ENCODE peak calls at places on chromosomes 3 and 15, in ten cellular contexts. One of them, this sample, is unnamed.

GRCh38 chr3:195159819-195160175 is 111.2 kb downstream of the XXYLT1 start:
- DNase-seq in HS-5: no peak
- DNase-seq in hypothalamus: no peak
- DNase-seq in kidney epithelial cell: no peak
- DNase-seq in amniotic stem cell: no peak
- DNase-seq in left ventricle myocardium inferior: no peak
- DNase-seq in glomerular endothelial cell: no peak
- DNase-seq in NCI-H187 treated with DMSO at 0.1 percent for 48 hours: no peak
- DNase-seq in iPS-NIHi11: no peak
- DNase-seq in EH: peak
- DNase-seq in this sample: no peak

GRCh38 chr3:134309987-134310700 is 59.5 kb upstream of the RYK start:
- DNase-seq in amniotic stem cell: no peak
- DNase-seq in hypothalamus: no peak
- DNase-seq in iPS-NIHi11: no peak
- DNase-seq in kidney epithelial cell: no peak
- DNase-seq in left ventricle myocardium inferior: no peak
- DNase-seq in EH: peak
- DNase-seq in NCI-H187 treated with DMSO at 0.1 percent for 48 hours: no peak
- DNase-seq in HS-5: no peak
- DNase-seq in glomerular endothelial cell: no peak
- DNase-seq in this sample: no peak

GRCh38 chr3:153970047-153970446 is 151.1 kb upstream of the ARHGEF26 start:
- DNase-seq in HS-5: no peak
- DNase-seq in left ventricle myocardium inferior: no peak
- DNase-seq in EH: no peak
- DNase-seq in NCI-H187 treated with DMSO at 0.1 percent for 48 hours: no peak
- DNase-seq in hypothalamus: no peak
- DNase-seq in kidney epithelial cell: no peak
- DNase-seq in glomerular endothelial cell: no peak
- DNase-seq in iPS-NIHi11: no peak
- DNase-seq in amniotic stem cell: no peak
- DNase-seq in this sample: no peak

GRCh38 chr15:70099966-70100494 is 2.3 kb upstream of the TLE3 start:
- DNase-seq in HS-5: no peak
- DNase-seq in left ventricle myocardium inferior: no peak
- DNase-seq in iPS-NIHi11: no peak
- DNase-seq in NCI-H187 treated with DMSO at 0.1 percent for 48 hours: no peak
- DNase-seq in hypothalamus: no peak
- DNase-seq in EH: no peak
- DNase-seq in kidney epithelial cell: no peak
- DNase-seq in glomerular endothelial cell: no peak
- DNase-seq in amniotic stem cell: no peak
- DNase-seq in this sample: peak

GRCh38 chr3:159128628-159129027 is 326.8 kb downstream of the MFSD1 start:
- DNase-seq in HS-5: peak
- DNase-seq in amniotic stem cell: no peak
- DNase-seq in left ventricle myocardium inferior: no peak
- DNase-seq in iPS-NIHi11: no peak
- DNase-seq in glomerular endothelial cell: no peak
- DNase-seq in hypothalamus: no peak
- DNase-seq in NCI-H187 treated with DMSO at 0.1 percent for 48 hours: no peak
- DNase-seq in kidney epithelial cell: no peak
- DNase-seq in EH: peak
- DNase-seq in this sample: no peak

GRCh38 chr3:44883999-44884431 is 9.6 kb downstream of the TGM4 start:
- DNase-seq in left ventricle myocardium inferior: no peak
- DNase-seq in HS-5: peak
- DNase-seq in NCI-H187 treated with DMSO at 0.1 percent for 48 hours: no peak
- DNase-seq in glomerular endothelial cell: peak
- DNase-seq in amniotic stem cell: peak
- DNase-seq in hypothalamus: no peak
- DNase-seq in kidney epithelial cell: peak
- DNase-seq in EH: peak
- DNase-seq in iPS-NIHi11: peak
- DNase-seq in this sample: no peak

GRCh38 chr3:146159616-146160232 is 1.3 kb downstream of the PLOD2 start:
- DNase-seq in NCI-H187 treated with DMSO at 0.1 percent for 48 hours: no peak
- DNase-seq in hypothalamus: no peak
- DNase-seq in glomerular endothelial cell: no peak
- DNase-seq in EH: no peak
- DNase-seq in kidney epithelial cell: no peak
- DNase-seq in HS-5: no peak
- DNase-seq in amniotic stem cell: no peak
- DNase-seq in iPS-NIHi11: no peak
- DNase-seq in left ventricle myocardium inferior: no peak
- DNase-seq in this sample: no peak

GRCh38 chr3:178063475-178063874 is 472.8 kb upstream of the KCNMB2 start:
- DNase-seq in EH: peak
- DNase-seq in HS-5: peak
- DNase-seq in left ventricle myocardium inferior: no peak
- DNase-seq in NCI-H187 treated with DMSO at 0.1 percent for 48 hours: no peak
- DNase-seq in glomerular endothelial cell: no peak
- DNase-seq in hypothalamus: no peak
- DNase-seq in kidney epithelial cell: no peak
- DNase-seq in amniotic stem cell: no peak
- DNase-seq in iPS-NIHi11: no peak
- DNase-seq in this sample: no peak

GRCh38 chr15:50758712-50759205 is 6.7 kb downstream of the SPPL2A start:
- DNase-seq in glomerular endothelial cell: no peak
- DNase-seq in HS-5: no peak
- DNase-seq in kidney epithelial cell: no peak
- DNase-seq in hypothalamus: no peak
- DNase-seq in left ventricle myocardium inferior: no peak
- DNase-seq in amniotic stem cell: no peak
- DNase-seq in EH: no peak
- DNase-seq in iPS-NIHi11: no peak
- DNase-seq in NCI-H187 treated with DMSO at 0.1 percent for 48 hours: no peak
- DNase-seq in this sample: no peak

GRCh38 chr3:110576962-110577361 is 494.7 kb upstream of the NECTIN3 start:
- DNase-seq in amniotic stem cell: peak
- DNase-seq in EH: peak
- DNase-seq in HS-5: peak
- DNase-seq in kidney epithelial cell: peak
- DNase-seq in left ventricle myocardium inferior: no peak
- DNase-seq in glomerular endothelial cell: peak
- DNase-seq in NCI-H187 treated with DMSO at 0.1 percent for 48 hours: no peak
- DNase-seq in iPS-NIHi11: peak
- DNase-seq in hypothalamus: no peak
- DNase-seq in this sample: no peak

GRCh38 chr15:58698887-58699641 is 50.4 kb downstream of the ADAM10 start:
- DNase-seq in HS-5: no peak
- DNase-seq in glomerular endothelial cell: no peak
- DNase-seq in NCI-H187 treated with DMSO at 0.1 percent for 48 hours: no peak
- DNase-seq in left ventricle myocardium inferior: no peak
- DNase-seq in amniotic stem cell: no peak
- DNase-seq in kidney epithelial cell: no peak
- DNase-seq in EH: no peak
- DNase-seq in iPS-NIHi11: no peak
- DNase-seq in hypothalamus: no peak
- DNase-seq in this sample: no peak

This sample was measured in NCI-H1105 treated with DMSO at 0.1 percent for 48 hours.